ENCODE peak calls at places on chromosomes 11 and 22, in four cellular contexts. E is GM12892, C is cardiac muscle cell, Q is amygdala. S is an unnamed sample.

GRCh38 chr11:2140411-2141400 is 1.5 kb upstream of the IGF2 start:
- DNase-seq in E (no peak), C (no peak), Q (no peak), S (no peak)

GRCh38 chr11:75337195-75337654 is 14.2 kb downstream of the ARRB1 start:
- DNase-seq in C (peak), Q (no peak), E (no peak), S (no peak)

GRCh38 chr11:8768625-8769333 is 86.2 kb downstream of the RPL27A start:
- DNase-seq in E (no peak), Q (no peak), C (peak), S (no peak)

GRCh38 chr11:108606070-108606469 is 12.5 kb upstream of the EXPH5 start:
- DNase-seq in E (no peak), Q (no peak), C (no peak), S (no peak)

GRCh38 chr22:24191893-24192292 is 10.6 kb downstream of the SUSD2 start:
- DNase-seq in Q (no peak), E (no peak), C (no peak), S (no peak)

GRCh38 chr11:124079631-124080318 is 35.5 kb upstream of the VWA5A start:
- DNase-seq in C (peak), E (no peak), Q (no peak), S (no peak)

GRCh38 chr22:36180038-36180880 is 19.7 kb upstream of the APOL3 start:
- DNase-seq in C (peak), E (peak), Q (no peak), S (peak)

GRCh38 chr22:20472629-20473442 is 22.8 kb downstream of the KLHL22 start:
- DNase-seq in Q (no peak), C (no peak), E (no peak), S (no peak)

GRCh38 chr11:100855466-100856067 is 168.5 kb downstream of the ARHGAP42 start:
- DNase-seq in E (no peak), Q (no peak), C (peak), S (no peak)

GRCh38 chr11:134784046-134784445 is 372.0 kb upstream of the B3GAT1 start:
- DNase-seq in E (no peak), C (no peak), Q (no peak), S (no peak)

GRCh38 chr11:122375687-122376399 is 259.8 kb upstream of the BLID start:
- DNase-seq in E (no peak), Q (no peak), C (peak), S (no peak)